ENCODE peak calls at places on chromosomes 13 and 19, in five cellular contexts. G, N, K, Y and U are unnamed samples.
A peak's percentile ranks its signal among the peaks of the same experiment; 100 is the strongest.

GRCh38 chr19:39372047-39372802 is 18.7 kb downstream of the PAF1 start:
- DNase-seq in Y (no peak), N (no peak), G (peak; percentile 96), K (no peak), U (no peak)

GRCh38 chr19:47707135-47707925 is 5.9 kb upstream of the EHD2 start:
- DNase-seq in N (peak; percentile 81), K (peak; percentile 16), Y (peak; percentile 52), G (peak; percentile 44), U (peak; percentile 84)

GRCh38 chr19:30447276-30447870 is 75.2 kb downstream of the ZNF536 start:
- DNase-seq in N (no peak), Y (no peak), G (no peak), K (no peak), U (no peak)

GRCh38 chr19:49436381-49437017 is 4.8 kb downstream of the SLC17A7 start:
- DNase-seq in Y (no peak), G (no peak), N (peak; percentile 82), K (no peak), U (peak; percentile 70)

GRCh38 chr13:80040977-80041310 is 300.0 kb downstream of the SPRY2 start:
- DNase-seq in K (no peak), N (no peak), Y (no peak), G (no peak), U (no peak)

GRCh38 chr13:34152996-34153395 is 335.0 kb downstream of the RFC3 start:
- DNase-seq in K (no peak), Y (no peak), N (no peak), G (no peak), U (no peak)

GRCh38 chr19:35026418-35026817 is 3.9 kb upstream of the SCN1B start:
- DNase-seq in K (no peak), N (no peak), G (no peak), Y (no peak), U (no peak)

GRCh38 chr19:52778811-52779210 is 7.8 kb downstream of the ZNF600 start:
- DNase-seq in K (no peak), Y (peak; percentile 6), N (peak; percentile 61), G (no peak), U (peak; percentile 10)

GRCh38 chr13:99949657-99950413 is 21.7 kb downstream of the ZIC5 start:
- DNase-seq in N (no peak), G (no peak), Y (no peak), K (no peak), U (no peak)